ENCODE peak calls at places on chromosomes 4 and X, in seven cellular contexts. C is breast epithelium, Y is fibroblast of lung, I is posterior cingulate gyrus, N is NCI-H345, A is LNCaP clone FGC, G is mesenteric fat pad. X is an unnamed sample.

GRCh38 chrX:68989865-68990606 is 161.2 kb downstream of the EFNB1 start:
- DNase-seq in C (no peak), Y (peak), I (peak), N (no peak), A (no peak), G (peak), X (no peak)

GRCh38 chr4:4260185-4260751 is 12.2 kb upstream of the TMEM128 start:
- DNase-seq in C (no peak), Y (peak), I (no peak), N (no peak), A (no peak), G (no peak), X (no peak)

GRCh38 chr4:107719211-107719926 is 665 bp downstream of the PAPSS1 start:
- DNase-seq in C (peak), Y (peak), I (no peak), N (no peak), A (no peak), G (no peak), X (no peak)

GRCh38 chr4:112857461-112857860 is 192.0 kb upstream of the ANK2 start:
- DNase-seq in C (no peak), Y (peak), I (no peak), N (no peak), A (no peak), G (no peak), X (no peak)

GRCh38 chrX:39293203-39293602 is 491.9 kb downstream of the MID1IP1 start:
- DNase-seq in C (no peak), Y (no peak), I (no peak), N (no peak), A (no peak), G (no peak), X (no peak)

GRCh38 chrX:68420559-68420958 is 12.7 kb downstream of the OPHN1 start:
- DNase-seq in C (no peak), Y (peak), I (no peak), N (no peak), A (no peak), G (no peak), X (no peak)

GRCh38 chr4:72701987-72702819 is 133.2 kb upstream of the ADAMTS3 start:
- DNase-seq in C (no peak), Y (peak), I (no peak), N (peak), A (peak), G (no peak), X (no peak)

GRCh38 chr4:113881256-113881655 is 98.2 kb downstream of the ARSJ start:
- DNase-seq in C (no peak), Y (peak), I (no peak), N (no peak), A (no peak), G (no peak), X (no peak)

GRCh38 chr4:10096201-10096975 is 20.2 kb downstream of the WDR1 start:
- DNase-seq in C (no peak), Y (peak), I (peak), N (no peak), A (no peak), G (no peak), X (peak)

GRCh38 chr4:38687571-38688011 is 23.6 kb downstream of the KLF3 start:
- DNase-seq in C (no peak), Y (no peak), I (no peak), N (no peak), A (no peak), G (no peak), X (no peak)